ENCODE peak calls at places on chromosomes 11 and 22, in eight cellular contexts. One of them, this sample, is unnamed.

GRCh38 chr11:17379383-17380180 is 8.9 kb downstream of the KCNJ11 start:
- DNase-seq in coronary artery: peak; percentile 33
- DNase-seq in AG09309: no peak
- DNase-seq in neural progenitor cell: no peak
- DNase-seq in mesothelial cell of epicardium: no peak
- DNase-seq in uterus: no peak
- DNase-seq in bronchial epithelial cell: peak; percentile 87
- DNase-seq in cardiac fibroblast: no peak
- DNase-seq in this sample: no peak

GRCh38 chr11:37946155-37946766 is 1348.2 kb upstream of the RAG2 start:
- DNase-seq in mesothelial cell of epicardium: no peak
- DNase-seq in uterus: no peak
- DNase-seq in AG09309: no peak
- DNase-seq in neural progenitor cell: peak; percentile 60
- DNase-seq in cardiac fibroblast: peak; percentile 72
- DNase-seq in bronchial epithelial cell: peak; percentile 47
- DNase-seq in coronary artery: no peak
- DNase-seq in this sample: no peak

GRCh38 chr11:56089697-56090096 is 3.4 kb upstream of the OR8I2 start:
- DNase-seq in mesothelial cell of epicardium: no peak
- DNase-seq in uterus: no peak
- DNase-seq in bronchial epithelial cell: no peak
- DNase-seq in cardiac fibroblast: no peak
- DNase-seq in neural progenitor cell: no peak
- DNase-seq in coronary artery: no peak
- DNase-seq in AG09309: no peak
- DNase-seq in this sample: no peak

GRCh38 chr11:9263840-9264380 is 1.2 kb downstream of the DENND5A start:
- DNase-seq in mesothelial cell of epicardium: no peak
- DNase-seq in coronary artery: no peak
- DNase-seq in neural progenitor cell: no peak
- DNase-seq in bronchial epithelial cell: no peak
- DNase-seq in uterus: no peak
- DNase-seq in AG09309: no peak
- DNase-seq in cardiac fibroblast: peak; percentile 67
- DNase-seq in this sample: no peak

GRCh38 chr11:58726594-58727414 is 4.9 kb downstream of the GLYAT start:
- DNase-seq in uterus: no peak
- DNase-seq in bronchial epithelial cell: no peak
- DNase-seq in coronary artery: no peak
- DNase-seq in AG09309: no peak
- DNase-seq in neural progenitor cell: no peak
- DNase-seq in cardiac fibroblast: no peak
- DNase-seq in mesothelial cell of epicardium: no peak
- DNase-seq in this sample: no peak

GRCh38 chr11:65493367-65494176 is 5.3 kb upstream of the MALAT1 start:
- DNase-seq in neural progenitor cell: peak; percentile 78
- DNase-seq in coronary artery: peak; percentile 98
- DNase-seq in cardiac fibroblast: peak; percentile 99
- DNase-seq in uterus: peak; percentile 75
- DNase-seq in AG09309: peak; percentile 97
- DNase-seq in bronchial epithelial cell: peak; percentile 99
- DNase-seq in mesothelial cell of epicardium: no peak
- DNase-seq in this sample: no peak

GRCh38 chr11:12853652-12854296 is 155.3 kb upstream of the RASSF10 start:
- DNase-seq in cardiac fibroblast: peak; percentile 34
- DNase-seq in neural progenitor cell: no peak
- DNase-seq in uterus: no peak
- DNase-seq in coronary artery: no peak
- DNase-seq in mesothelial cell of epicardium: no peak
- DNase-seq in AG09309: no peak
- DNase-seq in bronchial epithelial cell: peak; percentile 46
- DNase-seq in this sample: no peak

GRCh38 chr11:122748968-122749687 is 89.2 kb upstream of the CRTAM start:
- DNase-seq in coronary artery: no peak
- DNase-seq in neural progenitor cell: no peak
- DNase-seq in uterus: no peak
- DNase-seq in bronchial epithelial cell: peak; percentile 73
- DNase-seq in cardiac fibroblast: peak; percentile 98
- DNase-seq in AG09309: peak; percentile 78
- DNase-seq in mesothelial cell of epicardium: no peak
- DNase-seq in this sample: no peak

GRCh38 chr11:118415051-118415738 is 13.8 kb downstream of the ATP5MG start:
- DNase-seq in AG09309: no peak
- DNase-seq in neural progenitor cell: no peak
- DNase-seq in uterus: no peak
- DNase-seq in cardiac fibroblast: no peak
- DNase-seq in mesothelial cell of epicardium: no peak
- DNase-seq in bronchial epithelial cell: no peak
- DNase-seq in coronary artery: no peak
- DNase-seq in this sample: no peak

GRCh38 chr11:73991471-73992006 is 8.9 kb upstream of the UCP2 start:
- DNase-seq in AG09309: no peak
- DNase-seq in coronary artery: peak; percentile 70
- DNase-seq in neural progenitor cell: no peak
- DNase-seq in mesothelial cell of epicardium: no peak
- DNase-seq in uterus: no peak
- DNase-seq in bronchial epithelial cell: no peak
- DNase-seq in cardiac fibroblast: no peak
- DNase-seq in this sample: no peak

GRCh38 chr22:20563941-20564371 is 56.5 kb downstream of the MED15 start:
- DNase-seq in neural progenitor cell: no peak
- DNase-seq in bronchial epithelial cell: no peak
- DNase-seq in uterus: no peak
- DNase-seq in coronary artery: no peak
- DNase-seq in AG09309: no peak
- DNase-seq in cardiac fibroblast: no peak
- DNase-seq in mesothelial cell of epicardium: no peak
- DNase-seq in this sample: no peak

DNA sequence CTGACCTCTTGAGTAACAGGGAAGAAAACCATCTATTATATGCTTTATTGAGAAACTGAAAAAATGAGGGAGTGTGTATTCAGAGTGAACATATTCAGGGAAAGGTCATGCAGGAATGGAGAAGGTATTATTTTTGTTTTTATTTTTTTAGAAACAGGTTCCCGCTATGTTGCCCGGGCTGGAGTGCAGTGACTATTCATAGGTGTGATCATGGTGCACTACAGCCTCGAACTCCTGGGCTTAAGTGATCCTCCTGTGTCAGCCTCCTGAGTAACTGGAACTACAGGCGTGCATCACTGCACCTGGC is 8.7 kb upstream of the RCE1 start:
- DNase-seq in uterus: no peak
- DNase-seq in cardiac fibroblast: no peak
- DNase-seq in neural progenitor cell: no peak
- DNase-seq in coronary artery: peak; percentile 41
- DNase-seq in bronchial epithelial cell: no peak
- DNase-seq in AG09309: no peak
- DNase-seq in mesothelial cell of epicardium: no peak
- DNase-seq in this sample: no peak
- TF ChIP-seq CTCF in uterus: no peak
- TF ChIP-seq CTCF in cardiac fibroblast: no peak
- TF ChIP-seq CTCF in neural progenitor cell: no peak
- TF ChIP-seq CTCF in coronary artery: no peak
- TF ChIP-seq CTCF in bronchial epithelial cell: no peak
- TF ChIP-seq CTCF in AG09309: no peak
- TF ChIP-seq CTCF in mesothelial cell of epicardium: peak; percentile 12
- TF ChIP-seq CTCF in this sample: no peak

GRCh38 chr11:102252339-102252891 is 64.9 kb upstream of the BIRC3 start:
- DNase-seq in uterus: no peak
- DNase-seq in mesothelial cell of epicardium: no peak
- DNase-seq in AG09309: no peak
- DNase-seq in bronchial epithelial cell: no peak
- DNase-seq in neural progenitor cell: no peak
- DNase-seq in cardiac fibroblast: peak; percentile 46
- DNase-seq in coronary artery: no peak
- DNase-seq in this sample: no peak

GRCh38 chr11:102253018-102253775 is 64.1 kb upstream of the BIRC3 start:
- DNase-seq in coronary artery: no peak
- DNase-seq in bronchial epithelial cell: no peak
- DNase-seq in uterus: no peak
- DNase-seq in cardiac fibroblast: no peak
- DNase-seq in mesothelial cell of epicardium: no peak
- DNase-seq in AG09309: no peak
- DNase-seq in neural progenitor cell: no peak
- DNase-seq in this sample: no peak

GRCh38 chr11:102254047-102254446 is 63.2 kb upstream of the BIRC3 start:
- DNase-seq in mesothelial cell of epicardium: no peak
- DNase-seq in neural progenitor cell: peak; percentile 40
- DNase-seq in AG09309: no peak
- DNase-seq in uterus: no peak
- DNase-seq in coronary artery: no peak
- DNase-seq in bronchial epithelial cell: no peak
- DNase-seq in cardiac fibroblast: peak; percentile 34
- DNase-seq in this sample: no peak

GRCh38 chr11:102260241-102260640 is 57.0 kb upstream of the BIRC3 start:
- DNase-seq in cardiac fibroblast: no peak
- DNase-seq in AG09309: no peak
- DNase-seq in uterus: no peak
- DNase-seq in neural progenitor cell: peak; percentile 47
- DNase-seq in coronary artery: no peak
- DNase-seq in mesothelial cell of epicardium: no peak
- DNase-seq in bronchial epithelial cell: no peak
- DNase-seq in this sample: no peak

GRCh38 chr11:102256251-102256650 is 61.0 kb upstream of the BIRC3 start:
- DNase-seq in bronchial epithelial cell: peak; percentile 100
- DNase-seq in coronary artery: no peak
- DNase-seq in neural progenitor cell: no peak
- DNase-seq in AG09309: no peak
- DNase-seq in mesothelial cell of epicardium: no peak
- DNase-seq in cardiac fibroblast: peak; percentile 63
- DNase-seq in uterus: no peak
- DNase-seq in this sample: no peak
- TF ChIP-seq CTCF in bronchial epithelial cell: no peak
- TF ChIP-seq CTCF in coronary artery: no peak
- TF ChIP-seq CTCF in neural progenitor cell: no peak
- TF ChIP-seq CTCF in AG09309: no peak
- TF ChIP-seq CTCF in mesothelial cell of epicardium: no peak
- TF ChIP-seq CTCF in cardiac fibroblast: no peak
- TF ChIP-seq CTCF in uterus: no peak
- TF ChIP-seq CTCF in this sample: no peak

GRCh38 chr22:39802682-39803081 is 90.9 kb downstream of the ENTHD1 start:
- DNase-seq in coronary artery: no peak
- DNase-seq in neural progenitor cell: no peak
- DNase-seq in cardiac fibroblast: no peak
- DNase-seq in uterus: no peak
- DNase-seq in AG09309: no peak
- DNase-seq in bronchial epithelial cell: no peak
- DNase-seq in mesothelial cell of epicardium: no peak
- DNase-seq in this sample: no peak

GRCh38 chr22:39805117-39805516 is 88.4 kb downstream of the ENTHD1 start:
- DNase-seq in cardiac fibroblast: no peak
- DNase-seq in coronary artery: no peak
- DNase-seq in AG09309: no peak
- DNase-seq in uterus: no peak
- DNase-seq in mesothelial cell of epicardium: no peak
- DNase-seq in bronchial epithelial cell: no peak
- DNase-seq in neural progenitor cell: no peak
- DNase-seq in this sample: no peak

GRCh38 chr22:39809772-39810557 is 83.6 kb downstream of the ENTHD1 start:
- DNase-seq in neural progenitor cell: no peak
- DNase-seq in AG09309: no peak
- DNase-seq in mesothelial cell of epicardium: no peak
- DNase-seq in cardiac fibroblast: no peak
- DNase-seq in bronchial epithelial cell: no peak
- DNase-seq in coronary artery: no peak
- DNase-seq in uterus: no peak
- DNase-seq in this sample: no peak

DNA sequence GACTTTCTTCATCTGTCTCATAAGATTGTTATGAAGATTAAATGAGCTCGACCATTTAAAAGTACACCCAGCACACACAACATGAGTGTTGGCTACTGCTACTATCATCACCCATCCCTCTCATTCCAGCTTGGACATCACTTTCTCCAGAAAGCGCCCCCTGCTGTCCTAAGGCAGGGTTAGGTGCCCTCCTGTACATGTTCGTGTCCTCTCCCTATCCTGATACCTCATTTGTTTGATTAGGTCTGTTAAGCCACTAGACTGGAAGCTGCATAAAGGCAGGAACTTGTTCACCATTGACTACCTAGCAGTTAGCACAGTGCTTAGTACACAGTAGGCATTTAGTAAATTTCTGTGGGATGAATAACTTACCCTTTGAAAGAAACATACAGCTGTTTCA is 85.5 kb downstream of the ENTHD1 start:
- DNase-seq in mesothelial cell of epicardium: no peak
- DNase-seq in uterus: no peak
- DNase-seq in coronary artery: no peak
- DNase-seq in AG09309: no peak
- DNase-seq in cardiac fibroblast: peak; percentile 48
- DNase-seq in bronchial epithelial cell: peak; percentile 11
- DNase-seq in neural progenitor cell: peak; percentile 58
- DNase-seq in this sample: no peak
- TF ChIP-seq CTCF in mesothelial cell of epicardium: no peak
- TF ChIP-seq CTCF in uterus: no peak
- TF ChIP-seq CTCF in coronary artery: no peak
- TF ChIP-seq CTCF in AG09309: peak; percentile 60
- TF ChIP-seq CTCF in cardiac fibroblast: peak; percentile 61
- TF ChIP-seq CTCF in bronchial epithelial cell: peak; percentile 36
- TF ChIP-seq CTCF in neural progenitor cell: peak; percentile 55
- TF ChIP-seq CTCF in this sample: peak; percentile 10

DNA sequence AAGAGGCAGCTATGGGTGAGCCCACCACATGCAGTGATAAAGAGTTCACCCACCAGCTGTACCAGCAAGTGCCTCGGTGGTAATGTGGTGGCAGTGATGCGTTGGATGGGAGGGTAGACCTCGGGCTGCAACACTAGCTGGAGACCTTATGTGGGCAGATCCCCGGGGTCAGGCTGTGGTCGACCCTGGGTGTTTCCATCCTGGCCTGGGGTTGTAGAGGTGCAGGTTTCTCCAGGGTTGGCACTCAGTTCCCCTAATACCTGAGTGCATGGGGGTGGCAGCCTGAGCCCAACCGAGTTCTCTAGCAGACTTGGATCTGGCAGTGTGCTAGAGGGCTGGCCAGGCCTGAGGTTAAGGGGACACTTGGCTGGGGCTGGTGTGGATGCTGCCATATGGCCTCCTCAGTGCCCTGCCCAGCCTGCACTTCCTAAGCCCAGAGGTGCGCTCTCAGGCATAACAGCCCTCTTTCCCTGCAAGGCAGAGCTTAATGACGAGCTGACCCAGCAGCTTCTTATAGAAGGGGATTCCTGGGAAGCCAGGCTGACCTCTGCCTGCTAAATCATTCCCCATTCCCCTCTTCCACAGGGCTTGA is 197.2 kb upstream of the CADM1 start:
- DNase-seq in neural progenitor cell: no peak
- DNase-seq in bronchial epithelial cell: no peak
- DNase-seq in AG09309: no peak
- DNase-seq in cardiac fibroblast: no peak
- DNase-seq in mesothelial cell of epicardium: no peak
- DNase-seq in coronary artery: no peak
- DNase-seq in uterus: no peak
- DNase-seq in this sample: no peak
- TF ChIP-seq CTCF in neural progenitor cell: no peak
- TF ChIP-seq CTCF in bronchial epithelial cell: no peak
- TF ChIP-seq CTCF in AG09309: no peak
- TF ChIP-seq CTCF in cardiac fibroblast: no peak
- TF ChIP-seq CTCF in mesothelial cell of epicardium: no peak
- TF ChIP-seq CTCF in coronary artery: no peak
- TF ChIP-seq CTCF in uterus: no peak
- TF ChIP-seq CTCF in this sample: no peak

GRCh38 chr11:42524534-42525227 is 787.1 kb upstream of the API5 start:
- DNase-seq in coronary artery: no peak
- DNase-seq in AG09309: no peak
- DNase-seq in mesothelial cell of epicardium: peak; percentile 22
- DNase-seq in cardiac fibroblast: peak; percentile 74
- DNase-seq in bronchial epithelial cell: peak; percentile 47
- DNase-seq in uterus: peak; percentile 13
- DNase-seq in neural progenitor cell: peak; percentile 84
- DNase-seq in this sample: no peak
- TF ChIP-seq CTCF in coronary artery: peak; percentile 47
- TF ChIP-seq CTCF in AG09309: peak; percentile 39
- TF ChIP-seq CTCF in mesothelial cell of epicardium: peak; percentile 74
- TF ChIP-seq CTCF in cardiac fibroblast: peak; percentile 76
- TF ChIP-seq CTCF in bronchial epithelial cell: peak; percentile 91
- TF ChIP-seq CTCF in uterus: peak; percentile 42
- TF ChIP-seq CTCF in neural progenitor cell: peak; percentile 89
- TF ChIP-seq CTCF in this sample: peak; percentile 64